ENCODE peak calls at places on chromosomes 5 and 9, in eight cellular contexts. W is esophagus muscularis mucosa; N is thoracic aorta; V is substantia nigra; O is A673; K is sigmoid colon; E is effector memory CD4-positive, alpha-beta T cell; S is upper lobe of right lung. I is an unnamed sample.

GRCh38 chr5:91016322-91016721 is 366.8 kb downstream of the ARRDC3 start:
- DNase-seq in N (no peak), V (no peak), S (no peak), E (no peak), K (no peak), W (no peak), O (no peak), I (no peak)

GRCh38 chr5:33925278-33925677 is 10.9 kb upstream of the RXFP3 start:
- DNase-seq in V (no peak), S (no peak), E (no peak), O (no peak), W (no peak), K (no peak), N (no peak), I (no peak)

GRCh38 chr5:79346420-79346824 is 110.5 kb downstream of the JMY start:
- DNase-seq in S (no peak), O (peak), K (no peak), W (no peak), V (no peak), E (no peak), N (no peak), I (no peak)

GRCh38 chr5:132263548-132264261 is 6.2 kb downstream of the PDLIM4 start:
- DNase-seq in K (peak), W (peak), V (no peak), O (no peak), E (no peak), S (no peak), N (peak), I (peak)

GRCh38 chr9:115264333-115264732 is 146.4 kb upstream of the TNC start:
- DNase-seq in V (no peak), W (no peak), K (no peak), N (no peak), E (no peak), O (no peak), S (no peak), I (no peak)

GRCh38 chr9:90002299-90003045 is 397.7 kb downstream of the GADD45G start:
- DNase-seq in K (no peak), W (no peak), O (no peak), E (no peak), S (no peak), V (no peak), N (no peak), I (no peak)

GRCh38 chr9:7298123-7298522 is 501.5 kb downstream of the DMAC1 start:
- DNase-seq in K (no peak), S (no peak), W (peak), E (no peak), N (no peak), O (no peak), V (no peak), I (no peak)

GRCh38 chr9:23941051-23941450 is 115.0 kb upstream of the ELAVL2 start:
- DNase-seq in K (no peak), W (no peak), E (no peak), O (no peak), N (no peak), S (no peak), V (no peak), I (no peak)

DNA sequence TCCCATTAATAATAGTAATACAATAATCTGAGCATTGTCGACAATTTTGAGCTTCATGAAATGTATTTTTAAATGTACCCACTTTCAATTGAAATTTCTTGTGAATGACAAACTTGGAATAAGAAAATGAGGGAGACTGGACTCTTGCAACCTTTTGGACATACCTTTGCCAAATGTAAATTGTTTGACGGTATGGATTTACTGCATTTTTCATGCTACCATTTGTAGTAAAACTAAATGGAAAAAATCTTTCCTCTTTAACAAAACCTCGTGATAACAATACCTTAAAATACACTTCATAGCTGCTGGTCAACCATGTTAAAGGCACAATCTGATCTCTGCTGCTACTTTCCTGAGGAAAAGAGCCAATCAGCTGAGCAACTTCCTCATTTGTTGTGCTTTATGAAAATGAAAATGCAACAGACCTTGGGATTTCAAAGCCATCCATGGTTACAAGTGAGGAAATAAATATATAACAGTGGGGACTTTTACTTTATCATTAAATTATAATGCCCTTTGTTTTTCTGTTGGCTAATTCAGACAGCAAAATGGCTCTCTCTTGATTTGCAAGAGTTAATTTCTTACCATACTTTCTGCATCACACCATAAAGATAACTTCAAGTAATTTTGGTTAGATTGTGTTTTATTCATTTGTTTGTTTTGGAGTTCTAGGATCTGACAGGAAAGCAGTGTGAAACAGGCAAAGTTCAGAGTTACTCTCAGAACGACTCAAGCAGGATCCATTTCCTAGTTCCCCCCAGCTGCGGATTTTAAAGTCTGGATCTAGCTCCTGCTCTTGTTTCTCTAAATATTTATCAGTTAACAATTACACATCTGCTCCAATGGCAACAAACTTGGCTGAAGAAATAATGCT is 1.1 kb downstream of the ALDH1A1 start:
- DNase-seq in S (no peak), K (no peak), V (no peak), E (no peak), W (no peak), N (no peak), O (peak), I (no peak)
- H3K27ac ChIP-seq in S (peak), K (peak), V (no peak), E (no peak), W (peak), N (peak), O (peak), I (no peak)

GRCh38 chr5:16744164-16744880 is 127.5 kb upstream of the RETREG1 start:
- DNase-seq in E (no peak), W (no peak), N (no peak), V (no peak), S (no peak), O (no peak), K (no peak), I (no peak)

GRCh38 chr5:16754086-16754485 is 137.3 kb upstream of the RETREG1 start:
- DNase-seq in O (no peak), E (no peak), V (no peak), W (no peak), N (no peak), S (no peak), K (no peak), I (no peak)

GRCh38 chr5:16750445-16750844 is 133.6 kb upstream of the RETREG1 start:
- DNase-seq in V (no peak), K (no peak), E (no peak), S (no peak), O (no peak), W (no peak), N (no peak), I (no peak)

GRCh38 chr5:16754621-16755020 is 137.8 kb upstream of the RETREG1 start:
- DNase-seq in O (peak), E (no peak), S (no peak), N (no peak), V (no peak), K (no peak), W (no peak), I (no peak)

DNA sequence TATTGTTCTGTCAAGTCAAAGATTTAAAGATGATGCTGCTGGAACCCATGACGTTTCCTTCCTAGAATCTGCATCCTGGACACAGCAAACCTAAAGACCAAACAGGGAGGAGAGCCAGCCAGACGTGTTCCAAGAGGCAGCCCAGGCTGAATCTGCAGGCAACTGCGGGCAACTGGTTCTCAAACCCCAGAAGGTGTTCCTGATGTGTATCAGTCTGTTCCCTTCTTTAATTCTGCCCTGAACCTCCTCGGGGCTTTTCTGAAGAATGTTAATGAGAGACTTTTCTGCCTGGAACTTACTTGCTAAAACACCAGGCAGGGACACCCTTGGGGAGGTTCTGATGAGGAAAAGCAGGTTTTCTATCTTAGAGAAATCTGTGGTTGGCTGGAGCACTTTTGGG is 132.8 kb upstream of the RETREG1 start:
- DNase-seq in W (no peak), O (no peak), V (no peak), K (no peak), S (no peak), N (no peak), E (no peak), I (no peak)
- H3K27ac ChIP-seq in W (no peak), O (no peak), V (no peak), K (no peak), S (no peak), N (no peak), E (no peak), I (no peak)

DNA sequence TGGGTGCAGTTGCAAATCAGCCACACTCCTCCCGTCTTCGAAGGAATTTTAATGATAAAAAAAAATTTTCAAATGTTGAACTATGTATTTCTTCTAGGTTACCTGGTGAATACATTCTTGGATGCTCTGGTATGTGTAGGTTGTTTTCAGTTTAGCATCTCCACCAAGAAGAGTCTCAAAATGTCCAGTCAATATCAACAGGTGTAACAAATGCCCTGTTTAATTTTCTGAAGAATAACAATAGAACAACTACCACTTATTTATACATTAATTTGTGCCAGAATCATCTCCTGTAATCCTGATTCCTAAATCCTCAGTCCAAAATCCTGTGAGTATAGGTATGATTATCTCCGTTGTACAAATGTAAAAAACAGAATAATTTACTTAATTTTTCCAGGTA is 67.8 kb downstream of the EBF1 start:
- DNase-seq in E (no peak), N (no peak), K (no peak), O (no peak), W (no peak), V (no peak), S (no peak), I (no peak)
- H3K27ac ChIP-seq in E (no peak), N (peak), K (no peak), O (no peak), W (no peak), V (no peak), S (no peak), I (peak)

DNA sequence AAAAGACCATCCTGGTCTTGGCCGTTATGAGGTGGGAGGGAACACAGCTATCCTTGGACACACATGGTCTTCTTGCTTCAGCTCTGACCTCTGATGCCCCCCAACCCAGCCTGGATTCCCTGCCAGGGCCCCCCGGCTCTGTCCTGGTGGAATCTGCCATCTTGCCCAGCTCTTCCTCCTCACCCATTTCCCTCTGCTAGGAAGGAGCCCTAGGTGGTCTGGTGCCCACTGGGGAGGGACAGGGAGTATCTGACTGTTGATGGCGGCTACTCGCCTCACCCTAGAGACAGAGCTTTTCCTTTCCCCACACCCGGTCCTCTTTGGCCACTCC is 30.1 kb downstream of the CXXC5 start:
- DNase-seq in S (no peak), O (no peak), N (no peak), W (no peak), E (no peak), K (no peak), V (no peak), I (no peak)
- H3K27ac ChIP-seq in S (no peak), O (peak), N (peak), W (peak), E (no peak), K (peak), V (peak), I (no peak)

GRCh38 chr5:139019880-139020279 is 144.7 kb upstream of the LRRTM2 start:
- DNase-seq in V (no peak), N (no peak), S (no peak), K (no peak), W (peak), E (no peak), O (no peak), I (no peak)
- H3K27ac ChIP-seq in V (no peak), N (peak), S (no peak), K (no peak), W (no peak), E (no peak), O (no peak), I (peak)

GRCh38 chr9:110971234-110971633 is 67.0 kb downstream of the LPAR1 start:
- DNase-seq in E (no peak), V (no peak), W (no peak), S (no peak), O (no peak), N (no peak), K (no peak), I (no peak)
- H3K27ac ChIP-seq in E (no peak), V (peak), W (no peak), S (no peak), O (no peak), N (no peak), K (no peak), I (no peak)

GRCh38 chr5:10566556-10567068 is 2.7 kb downstream of the ANKRD33B start:
- DNase-seq in K (no peak), S (no peak), V (no peak), N (no peak), E (no peak), W (no peak), O (no peak), I (no peak)
- H3K27ac ChIP-seq in K (peak), S (no peak), V (no peak), N (peak), E (no peak), W (peak), O (no peak), I (peak)